ENCODE peak calls at places on chromosomes 5 and 9, in six cellular contexts. One of them, this sample, is unnamed.

GRCh38 chr5:114822885-114823284 is 346.8 kb downstream of the TRIM36 start:
- DNase-seq in astrocyte: no peak
- DNase-seq in GM23338: no peak
- DNase-seq in mucosa of descending colon: no peak
- DNase-seq in brain microvascular endothelial cell: no peak
- DNase-seq in body of pancreas: no peak
- DNase-seq in this sample: no peak

GRCh38 chr9:98298476-98298875 is 43.0 kb upstream of the TBC1D2 start:
- DNase-seq in GM23338: no peak
- DNase-seq in brain microvascular endothelial cell: no peak
- DNase-seq in mucosa of descending colon: no peak
- DNase-seq in body of pancreas: no peak
- DNase-seq in astrocyte: no peak
- DNase-seq in this sample: no peak

GRCh38 chr5:433836-434235 is 9.1 kb upstream of the EXOC3 start:
- DNase-seq in body of pancreas: no peak
- DNase-seq in brain microvascular endothelial cell: no peak
- DNase-seq in mucosa of descending colon: no peak
- DNase-seq in astrocyte: no peak
- DNase-seq in GM23338: no peak
- DNase-seq in this sample: no peak

GRCh38 chr9:98022447-98022846 is 34.1 kb upstream of the NANS start:
- DNase-seq in GM23338: no peak
- DNase-seq in body of pancreas: no peak
- DNase-seq in astrocyte: peak; percentile 58
- DNase-seq in brain microvascular endothelial cell: peak; percentile 52
- DNase-seq in mucosa of descending colon: no peak
- DNase-seq in this sample: no peak

GRCh38 chr5:157930710-157931109 is 71.8 kb upstream of the CLINT1 start:
- DNase-seq in astrocyte: no peak
- DNase-seq in brain microvascular endothelial cell: no peak
- DNase-seq in mucosa of descending colon: peak; percentile 75
- DNase-seq in GM23338: no peak
- DNase-seq in body of pancreas: peak; percentile 84
- DNase-seq in this sample: no peak

GRCh38 chr5:69129413-69129812 is 35.6 kb downstream of the SLC30A5 start:
- DNase-seq in astrocyte: peak; percentile 68
- DNase-seq in GM23338: no peak
- DNase-seq in body of pancreas: no peak
- DNase-seq in brain microvascular endothelial cell: peak; percentile 2
- DNase-seq in mucosa of descending colon: no peak
- DNase-seq in this sample: peak; percentile 70

GRCh38 chr9:86634501-86634900 is 280.3 kb upstream of the TUT7 start:
- DNase-seq in body of pancreas: no peak
- DNase-seq in mucosa of descending colon: no peak
- DNase-seq in astrocyte: no peak
- DNase-seq in brain microvascular endothelial cell: no peak
- DNase-seq in GM23338: no peak
- DNase-seq in this sample: no peak

GRCh38 chr9:136122425-136123383 is 4.0 kb upstream of the TMEM250 start:
- DNase-seq in brain microvascular endothelial cell: peak; percentile 20
- DNase-seq in mucosa of descending colon: peak; percentile 86
- DNase-seq in body of pancreas: peak; percentile 67
- DNase-seq in astrocyte: no peak
- DNase-seq in GM23338: peak; percentile 84
- DNase-seq in this sample: peak; percentile 60

GRCh38 chr5:145531038-145531734 is 304.0 kb downstream of the PRELID2 start:
- DNase-seq in GM23338: no peak
- DNase-seq in astrocyte: peak; percentile 84
- DNase-seq in brain microvascular endothelial cell: peak; percentile 78
- DNase-seq in body of pancreas: peak; percentile 45
- DNase-seq in mucosa of descending colon: peak; percentile 65
- DNase-seq in this sample: peak; percentile 78

GRCh38 chr5:155839251-155840037 is 487.5 kb upstream of the SGCD start:
- DNase-seq in GM23338: peak; percentile 70
- DNase-seq in body of pancreas: no peak
- DNase-seq in brain microvascular endothelial cell: no peak
- DNase-seq in astrocyte: no peak
- DNase-seq in mucosa of descending colon: no peak
- DNase-seq in this sample: no peak

GRCh38 chr9:134969401-134969800 is 51.7 kb upstream of the FCN1 start:
- DNase-seq in brain microvascular endothelial cell: no peak
- DNase-seq in mucosa of descending colon: no peak
- DNase-seq in body of pancreas: no peak
- DNase-seq in astrocyte: no peak
- DNase-seq in GM23338: no peak
- DNase-seq in this sample: no peak

GRCh38 chr5:126525630-126526245 is 69.3 kb downstream of the ALDH7A1 start:
- DNase-seq in astrocyte: no peak
- DNase-seq in body of pancreas: peak; percentile 57
- DNase-seq in brain microvascular endothelial cell: no peak
- DNase-seq in GM23338: peak; percentile 63
- DNase-seq in mucosa of descending colon: peak; percentile 79
- DNase-seq in this sample: peak; percentile 58

GRCh38 chr9:133850161-133850560 is 112.0 kb upstream of the SARDH start:
- DNase-seq in GM23338: no peak
- DNase-seq in mucosa of descending colon: no peak
- DNase-seq in body of pancreas: no peak
- DNase-seq in brain microvascular endothelial cell: no peak
- DNase-seq in astrocyte: no peak
- DNase-seq in this sample: no peak

GRCh38 chr5:14399054-14399657 is 182.4 kb upstream of the OTULINL start:
- DNase-seq in brain microvascular endothelial cell: peak; percentile 68
- DNase-seq in astrocyte: peak; percentile 54
- DNase-seq in mucosa of descending colon: peak; percentile 73
- DNase-seq in body of pancreas: no peak
- DNase-seq in GM23338: peak; percentile 72
- DNase-seq in this sample: peak; percentile 83

GRCh38 chr9:134367796-134368490 is 41.7 kb downstream of the RXRA start:
- DNase-seq in GM23338: no peak
- DNase-seq in astrocyte: no peak
- DNase-seq in body of pancreas: peak; percentile 63
- DNase-seq in mucosa of descending colon: no peak
- DNase-seq in brain microvascular endothelial cell: no peak
- DNase-seq in this sample: no peak

GRCh38 chr5:95261369-95262175 is 23.3 kb downstream of the MCTP1 start:
- DNase-seq in GM23338: peak; percentile 27
- DNase-seq in mucosa of descending colon: peak; percentile 23
- DNase-seq in astrocyte: no peak
- DNase-seq in brain microvascular endothelial cell: peak; percentile 46
- DNase-seq in body of pancreas: peak; percentile 25
- DNase-seq in this sample: peak; percentile 56

GRCh38 chr9:130343445-130343918 is 77.9 kb downstream of the HMCN2 start:
- DNase-seq in GM23338: peak; percentile 82
- DNase-seq in brain microvascular endothelial cell: no peak
- DNase-seq in astrocyte: no peak
- DNase-seq in body of pancreas: no peak
- DNase-seq in mucosa of descending colon: peak; percentile 42
- DNase-seq in this sample: no peak

GRCh38 chr9:130284249-130284625 is 18.7 kb downstream of the HMCN2 start:
- DNase-seq in body of pancreas: no peak
- DNase-seq in mucosa of descending colon: no peak
- DNase-seq in GM23338: no peak
- DNase-seq in astrocyte: no peak
- DNase-seq in brain microvascular endothelial cell: no peak
- DNase-seq in this sample: no peak

GRCh38 chr9:130330202-130330601 is 64.6 kb downstream of the HMCN2 start:
- DNase-seq in astrocyte: no peak
- DNase-seq in GM23338: no peak
- DNase-seq in brain microvascular endothelial cell: no peak
- DNase-seq in mucosa of descending colon: no peak
- DNase-seq in body of pancreas: no peak
- DNase-seq in this sample: no peak

GRCh38 chr5:1660511-1660910 is 136.8 kb upstream of the LPCAT1 start:
- DNase-seq in body of pancreas: no peak
- DNase-seq in brain microvascular endothelial cell: no peak
- DNase-seq in GM23338: no peak
- DNase-seq in mucosa of descending colon: no peak
- DNase-seq in astrocyte: no peak
- DNase-seq in this sample: no peak

GRCh38 chr5:158780656-158781237 is 319.0 kb downstream of the EBF1 start:
- DNase-seq in body of pancreas: no peak
- DNase-seq in mucosa of descending colon: no peak
- DNase-seq in astrocyte: no peak
- DNase-seq in brain microvascular endothelial cell: no peak
- DNase-seq in GM23338: no peak
- DNase-seq in this sample: no peak

GRCh38 chr9:138115506-138115905 is 237.9 kb downstream of the CACNA1B start:
- DNase-seq in mucosa of descending colon: no peak
- DNase-seq in brain microvascular endothelial cell: no peak
- DNase-seq in GM23338: no peak
- DNase-seq in body of pancreas: no peak
- DNase-seq in astrocyte: no peak
- DNase-seq in this sample: no peak

GRCh38 chr9:137294091-137294683 is 7.9 kb downstream of the NRARP start:
- DNase-seq in GM23338: peak; percentile 81
- DNase-seq in body of pancreas: peak; percentile 90
- DNase-seq in astrocyte: peak; percentile 26
- DNase-seq in mucosa of descending colon: peak; percentile 85
- DNase-seq in brain microvascular endothelial cell: peak; percentile 57
- DNase-seq in this sample: peak; percentile 64

GRCh38 chr5:65394078-65394477 is 87.6 kb downstream of the ADAMTS6 start:
- DNase-seq in astrocyte: peak; percentile 83
- DNase-seq in mucosa of descending colon: no peak
- DNase-seq in body of pancreas: no peak
- DNase-seq in GM23338: no peak
- DNase-seq in brain microvascular endothelial cell: peak; percentile 64
- DNase-seq in this sample: peak; percentile 98

GRCh38 chr5:113985505-113985904 is 376.4 kb upstream of the KCNN2 start:
- DNase-seq in brain microvascular endothelial cell: no peak
- DNase-seq in mucosa of descending colon: no peak
- DNase-seq in GM23338: no peak
- DNase-seq in body of pancreas: peak; percentile 37
- DNase-seq in astrocyte: no peak
- DNase-seq in this sample: no peak

GRCh38 chr9:129174724-129175514 is 3.1 kb downstream of the IER5L start:
- DNase-seq in body of pancreas: peak; percentile 83
- DNase-seq in astrocyte: peak; percentile 87
- DNase-seq in brain microvascular endothelial cell: peak; percentile 76
- DNase-seq in GM23338: peak; percentile 72
- DNase-seq in mucosa of descending colon: peak; percentile 80
- DNase-seq in this sample: peak; percentile 97
- TF ChIP-seq CTCF in body of pancreas: no peak
- TF ChIP-seq CTCF in astrocyte: no peak
- TF ChIP-seq CTCF in brain microvascular endothelial cell: peak; percentile 17
- TF ChIP-seq CTCF in GM23338: no peak
- TF ChIP-seq CTCF in mucosa of descending colon: no peak
- TF ChIP-seq CTCF in this sample: peak; percentile 23

DNA sequence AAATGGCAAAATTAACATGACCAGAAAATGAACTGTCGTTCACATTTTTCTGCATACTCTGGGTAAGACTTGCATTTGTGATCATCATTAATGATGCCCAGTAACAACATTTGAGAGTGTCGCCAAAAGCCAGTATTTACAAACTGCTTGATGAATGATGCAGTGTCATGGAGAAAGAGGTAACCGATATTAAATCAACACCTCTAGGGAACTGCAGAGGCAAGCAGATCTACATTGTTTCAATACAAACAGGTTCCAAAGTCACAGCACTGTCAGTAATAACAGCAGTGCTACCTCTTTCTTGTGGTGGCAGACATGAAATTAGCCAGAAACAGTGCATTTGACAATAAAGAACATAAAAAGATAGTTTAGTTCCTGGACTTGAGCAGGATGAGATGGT is 456.5 kb downstream of the ARHGEF28 start:
- DNase-seq in GM23338: no peak
- DNase-seq in body of pancreas: no peak
- DNase-seq in astrocyte: no peak
- DNase-seq in brain microvascular endothelial cell: no peak
- DNase-seq in mucosa of descending colon: no peak
- DNase-seq in this sample: no peak
- H3K4me3 ChIP-seq in GM23338: no peak overlapping the region
- H3K4me3 ChIP-seq in body of pancreas: no peak overlapping the region
- H3K4me3 ChIP-seq in astrocyte: no peak overlapping the region
- H3K4me3 ChIP-seq in brain microvascular endothelial cell: no peak overlapping the region
- H3K4me3 ChIP-seq in mucosa of descending colon: no peak overlapping the region
- H3K4me3 ChIP-seq in this sample: no peak overlapping the region

GRCh38 chr5:162603399-162603798 is 535.8 kb downstream of the GABRG2 start:
- DNase-seq in brain microvascular endothelial cell: no peak
- DNase-seq in GM23338: no peak
- DNase-seq in mucosa of descending colon: no peak
- DNase-seq in body of pancreas: no peak
- DNase-seq in astrocyte: no peak
- DNase-seq in this sample: no peak

GRCh38 chr5:162607879-162608278 is 540.3 kb downstream of the GABRG2 start:
- DNase-seq in brain microvascular endothelial cell: no peak
- DNase-seq in body of pancreas: no peak
- DNase-seq in GM23338: peak; percentile 25
- DNase-seq in astrocyte: no peak
- DNase-seq in mucosa of descending colon: no peak
- DNase-seq in this sample: no peak
- TF ChIP-seq CTCF in brain microvascular endothelial cell: no peak
- TF ChIP-seq CTCF in body of pancreas: no peak
- TF ChIP-seq CTCF in GM23338: peak; percentile 55
- TF ChIP-seq CTCF in astrocyte: no peak
- TF ChIP-seq CTCF in mucosa of descending colon: no peak
- TF ChIP-seq CTCF in this sample: no peak

GRCh38 chr9:112489876-112490661 is 3.4 kb downstream of the KIAA1958 start:
- DNase-seq in body of pancreas: no peak
- DNase-seq in astrocyte: peak; percentile 26
- DNase-seq in brain microvascular endothelial cell: no peak
- DNase-seq in GM23338: no peak
- DNase-seq in mucosa of descending colon: no peak
- DNase-seq in this sample: no peak

GRCh38 chr9:112487008-112487798 is 576 bp downstream of the KIAA1958 start:
- DNase-seq in GM23338: peak; percentile 71
- DNase-seq in mucosa of descending colon: peak; percentile 76
- DNase-seq in brain microvascular endothelial cell: peak; percentile 49
- DNase-seq in astrocyte: peak; percentile 42
- DNase-seq in body of pancreas: peak; percentile 69
- DNase-seq in this sample: peak; percentile 30

GRCh38 chr9:112486221-112487007 is at the start of gene KIAA1958:
- DNase-seq in mucosa of descending colon: peak; percentile 87
- DNase-seq in brain microvascular endothelial cell: peak; percentile 41
- DNase-seq in GM23338: peak; percentile 92
- DNase-seq in astrocyte: peak; percentile 74
- DNase-seq in body of pancreas: peak; percentile 92
- DNase-seq in this sample: peak; percentile 53

GRCh38 chr9:112489039-112489546 is 2.5 kb downstream of the KIAA1958 start:
- DNase-seq in GM23338: peak; percentile 39
- DNase-seq in astrocyte: no peak
- DNase-seq in brain microvascular endothelial cell: no peak
- DNase-seq in mucosa of descending colon: no peak
- DNase-seq in body of pancreas: no peak
- DNase-seq in this sample: no peak

GRCh38 chr9:112487799-112488345 is 1.2 kb downstream of the KIAA1958 start:
- DNase-seq in mucosa of descending colon: peak; percentile 13
- DNase-seq in astrocyte: peak; percentile 18
- DNase-seq in body of pancreas: no peak
- DNase-seq in brain microvascular endothelial cell: peak; percentile 2
- DNase-seq in GM23338: no peak
- DNase-seq in this sample: no peak
- H3K4me3 ChIP-seq in mucosa of descending colon: no peak overlapping the region
- H3K4me3 ChIP-seq in astrocyte: peak overlapping the region; percentile 73
- H3K4me3 ChIP-seq in body of pancreas: peak overlapping the region; percentile 96
- H3K4me3 ChIP-seq in brain microvascular endothelial cell: peak overlapping the region; percentile 70
- H3K4me3 ChIP-seq in GM23338: peak overlapping the region; percentile 83
- H3K4me3 ChIP-seq in this sample: peak overlapping the region; percentile 60

DNA sequence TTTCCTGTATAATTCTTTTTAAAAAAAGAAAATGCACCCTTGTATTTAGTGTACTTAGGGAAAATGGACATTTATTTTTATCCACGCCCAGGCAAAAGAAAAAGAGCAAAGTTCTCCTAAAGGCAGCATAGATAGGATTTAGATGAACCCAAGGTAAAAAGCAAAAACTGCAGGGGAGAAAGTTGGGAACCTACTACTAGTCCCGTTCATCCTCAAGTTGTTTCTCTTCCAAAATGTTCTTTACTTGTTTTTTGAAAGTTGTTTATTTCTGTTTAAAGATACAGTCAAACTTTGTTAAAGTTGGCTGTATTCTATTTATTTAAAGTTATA is 9.8 kb downstream of the RUSC2 start:
- DNase-seq in body of pancreas: no peak
- DNase-seq in astrocyte: no peak
- DNase-seq in mucosa of descending colon: no peak
- DNase-seq in brain microvascular endothelial cell: no peak
- DNase-seq in GM23338: no peak
- DNase-seq in this sample: no peak
- TF ChIP-seq CTCF in body of pancreas: no peak
- TF ChIP-seq CTCF in astrocyte: no peak
- TF ChIP-seq CTCF in mucosa of descending colon: no peak
- TF ChIP-seq CTCF in brain microvascular endothelial cell: no peak
- TF ChIP-seq CTCF in GM23338: no peak
- TF ChIP-seq CTCF in this sample: no peak

This sample was measured in cardiac fibroblast.